ENCODE peak calls at places on chromosomes 11 and 22, in seven cellular contexts. One of them, this sample, is unnamed.
A peak's percentile ranks its signal among the peaks of the same experiment; 100 is the strongest.

GRCh38 chr22:41699264-41700104 is at the start of gene MEI1:
- DNase-seq in mesendoderm: peak; percentile 44
- DNase-seq in IMR-90: peak; percentile 56
- DNase-seq in trophoblast cell: peak; percentile 96
- DNase-seq in mesenchymal stem cell: no peak
- DNase-seq in H1: peak; percentile 75
- DNase-seq in neuronal stem cell: no peak
- DNase-seq in this sample: peak; percentile 85

GRCh38 chr11:3855808-3856491 is 486 bp downstream of the STIM1 start:
- DNase-seq in H1: peak; percentile 63
- DNase-seq in neuronal stem cell: no peak
- DNase-seq in trophoblast cell: peak; percentile 38
- DNase-seq in mesendoderm: peak; percentile 52
- DNase-seq in mesenchymal stem cell: peak; percentile 51
- DNase-seq in IMR-90: no peak
- DNase-seq in this sample: peak; percentile 55

GRCh38 chr22:31556627-31557203 is 60.4 kb downstream of the SFI1 start:
- DNase-seq in neuronal stem cell: peak; percentile 9
- DNase-seq in trophoblast cell: peak; percentile 68
- DNase-seq in H1: no peak
- DNase-seq in mesendoderm: peak; percentile 41
- DNase-seq in mesenchymal stem cell: peak; percentile 52
- DNase-seq in IMR-90: peak; percentile 46
- DNase-seq in this sample: no peak

GRCh38 chr22:45441158-45441557 is 27.7 kb downstream of the RIBC2 start:
- DNase-seq in neuronal stem cell: peak; percentile 39
- DNase-seq in H1: no peak
- DNase-seq in trophoblast cell: peak; percentile 83
- DNase-seq in mesendoderm: peak; percentile 84
- DNase-seq in mesenchymal stem cell: peak; percentile 62
- DNase-seq in IMR-90: peak; percentile 68
- DNase-seq in this sample: peak; percentile 70

GRCh38 chr11:134037093-134037908 is 31.6 kb upstream of the JAM3 start:
- DNase-seq in neuronal stem cell: no peak
- DNase-seq in H1: peak; percentile 83
- DNase-seq in mesendoderm: peak; percentile 88
- DNase-seq in IMR-90: peak; percentile 59
- DNase-seq in mesenchymal stem cell: peak; percentile 84
- DNase-seq in trophoblast cell: peak; percentile 65
- DNase-seq in this sample: peak; percentile 79

GRCh38 chr11:102117472-102118113 is 7.3 kb downstream of the YAP1 start:
- DNase-seq in H1: peak; percentile 6
- DNase-seq in neuronal stem cell: no peak
- DNase-seq in IMR-90: peak; percentile 48
- DNase-seq in mesendoderm: no peak
- DNase-seq in trophoblast cell: no peak
- DNase-seq in mesenchymal stem cell: peak; percentile 49
- DNase-seq in this sample: no peak

GRCh38 chr22:45584621-45585436 is 82.1 kb downstream of the FBLN1 start:
- DNase-seq in trophoblast cell: no peak
- DNase-seq in IMR-90: peak; percentile 21
- DNase-seq in H1: no peak
- DNase-seq in neuronal stem cell: no peak
- DNase-seq in mesendoderm: no peak
- DNase-seq in mesenchymal stem cell: no peak
- DNase-seq in this sample: no peak

GRCh38 chr22:44394246-44395115 is 81.7 kb upstream of the SHISAL1 start:
- DNase-seq in IMR-90: no peak
- DNase-seq in mesendoderm: no peak
- DNase-seq in H1: peak; percentile 37
- DNase-seq in mesenchymal stem cell: no peak
- DNase-seq in neuronal stem cell: no peak
- DNase-seq in trophoblast cell: no peak
- DNase-seq in this sample: peak; percentile 15

GRCh38 chr11:37858398-37858797 is 1260.4 kb upstream of the RAG2 start:
- DNase-seq in mesendoderm: no peak
- DNase-seq in IMR-90: no peak
- DNase-seq in neuronal stem cell: no peak
- DNase-seq in mesenchymal stem cell: no peak
- DNase-seq in H1: no peak
- DNase-seq in trophoblast cell: no peak
- DNase-seq in this sample: no peak

GRCh38 chr11:76680517-76681425 is 10.2 kb upstream of the LRRC32 start:
- DNase-seq in H1: peak; percentile 89
- DNase-seq in neuronal stem cell: peak; percentile 76
- DNase-seq in mesenchymal stem cell: peak; percentile 77
- DNase-seq in trophoblast cell: peak; percentile 81
- DNase-seq in IMR-90: peak; percentile 66
- DNase-seq in mesendoderm: peak; percentile 84
- DNase-seq in this sample: peak; percentile 88

GRCh38 chr22:46908641-46909107 is 146.2 kb downstream of the TBC1D22A start:
- DNase-seq in IMR-90: no peak
- DNase-seq in mesendoderm: peak; percentile 27
- DNase-seq in trophoblast cell: no peak
- DNase-seq in H1: peak; percentile 45
- DNase-seq in mesenchymal stem cell: no peak
- DNase-seq in neuronal stem cell: no peak
- DNase-seq in this sample: no peak

GRCh38 chr22:40002935-40003715 is 8.4 kb downstream of the FAM83F start:
- DNase-seq in H1: no peak
- DNase-seq in mesendoderm: no peak
- DNase-seq in trophoblast cell: no peak
- DNase-seq in mesenchymal stem cell: no peak
- DNase-seq in neuronal stem cell: no peak
- DNase-seq in IMR-90: no peak
- DNase-seq in this sample: no peak

GRCh38 chr11:64777449-64778222 is 706 bp downstream of the SF1 start:
- DNase-seq in trophoblast cell: peak; percentile 88
- DNase-seq in H1: peak; percentile 80
- DNase-seq in neuronal stem cell: peak; percentile 80
- DNase-seq in mesenchymal stem cell: peak; percentile 84
- DNase-seq in mesendoderm: peak; percentile 84
- DNase-seq in IMR-90: peak; percentile 75
- DNase-seq in this sample: peak; percentile 72

GRCh38 chr11:111512296-111513239 is at the start of gene BTG4:
- DNase-seq in H1: peak; percentile 65
- DNase-seq in mesendoderm: peak; percentile 67
- DNase-seq in neuronal stem cell: no peak
- DNase-seq in mesenchymal stem cell: peak; percentile 51
- DNase-seq in trophoblast cell: peak; percentile 77
- DNase-seq in IMR-90: no peak
- DNase-seq in this sample: peak; percentile 56

GRCh38 chr11:130314184-130314748 is 451 bp downstream of the ZBTB44 start:
- DNase-seq in neuronal stem cell: no peak
- DNase-seq in trophoblast cell: peak; percentile 77
- DNase-seq in mesendoderm: no peak
- DNase-seq in mesenchymal stem cell: no peak
- DNase-seq in H1: peak; percentile 73
- DNase-seq in IMR-90: peak; percentile 1
- DNase-seq in this sample: peak; percentile 63

GRCh38 chr11:81331611-81332205 is 1402.0 kb downstream of the FAM181B start:
- DNase-seq in mesenchymal stem cell: no peak
- DNase-seq in IMR-90: no peak
- DNase-seq in mesendoderm: no peak
- DNase-seq in H1: no peak
- DNase-seq in neuronal stem cell: no peak
- DNase-seq in trophoblast cell: no peak
- DNase-seq in this sample: no peak

GRCh38 chr11:68033708-68034045 is 3.2 kb downstream of the NDUFS8 start:
- DNase-seq in trophoblast cell: no peak
- DNase-seq in H1: no peak
- DNase-seq in mesenchymal stem cell: no peak
- DNase-seq in IMR-90: no peak
- DNase-seq in neuronal stem cell: no peak
- DNase-seq in mesendoderm: no peak
- DNase-seq in this sample: no peak

GRCh38 chr22:47090591-47091240 is 328.3 kb downstream of the TBC1D22A start:
- DNase-seq in trophoblast cell: peak; percentile 19
- DNase-seq in mesendoderm: peak; percentile 88
- DNase-seq in IMR-90: peak; percentile 60
- DNase-seq in neuronal stem cell: peak; percentile 14
- DNase-seq in H1: peak; percentile 62
- DNase-seq in mesenchymal stem cell: peak; percentile 69
- DNase-seq in this sample: peak; percentile 72

GRCh38 chr11:129695543-129696308 is 119.9 kb upstream of the TMEM45B start:
- DNase-seq in trophoblast cell: peak; percentile 72
- DNase-seq in neuronal stem cell: peak; percentile 60
- DNase-seq in mesenchymal stem cell: peak; percentile 43
- DNase-seq in mesendoderm: peak; percentile 83
- DNase-seq in IMR-90: peak; percentile 13
- DNase-seq in H1: peak; percentile 91
- DNase-seq in this sample: peak; percentile 90

GRCh38 chr11:33475999-33476398 is 218.8 kb downstream of the HIPK3 start:
- DNase-seq in trophoblast cell: no peak
- DNase-seq in H1: no peak
- DNase-seq in mesenchymal stem cell: peak; percentile 32
- DNase-seq in neuronal stem cell: no peak
- DNase-seq in IMR-90: peak; percentile 57
- DNase-seq in mesendoderm: no peak
- DNase-seq in this sample: no peak

GRCh38 chr22:17678817-17679385 is 40.3 kb downstream of the BCL2L13 start:
- DNase-seq in neuronal stem cell: no peak
- DNase-seq in IMR-90: no peak
- DNase-seq in trophoblast cell: peak; percentile 83
- DNase-seq in mesendoderm: peak; percentile 90
- DNase-seq in H1: no peak
- DNase-seq in mesenchymal stem cell: no peak
- DNase-seq in this sample: no peak

GRCh38 chr11:128190312-128190711 is 397.0 kb downstream of the ETS1 start:
- DNase-seq in trophoblast cell: no peak
- DNase-seq in mesenchymal stem cell: no peak
- DNase-seq in IMR-90: no peak
- DNase-seq in mesendoderm: no peak
- DNase-seq in H1: no peak
- DNase-seq in neuronal stem cell: no peak
- DNase-seq in this sample: no peak

DNA sequence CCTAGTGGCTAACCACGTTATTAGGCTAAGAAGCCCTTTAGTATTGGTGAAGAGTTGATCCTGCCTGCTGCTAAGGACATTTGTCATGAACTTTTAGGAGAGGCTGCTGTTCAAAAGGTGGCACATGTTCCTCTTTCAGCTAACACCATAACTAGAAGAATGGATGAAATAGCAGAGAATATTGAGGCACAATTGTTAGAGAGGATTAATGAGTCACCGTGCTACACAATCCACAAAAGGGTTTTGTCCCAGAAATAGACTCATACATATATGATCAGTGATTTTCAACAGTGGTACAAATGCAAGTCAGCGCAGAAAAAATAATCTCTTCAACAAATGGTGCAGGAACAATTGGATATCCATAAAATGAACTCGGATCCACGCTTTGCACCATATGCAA is 7.0 kb upstream of the MSANTD2 start:
- DNase-seq in mesendoderm: no peak
- DNase-seq in trophoblast cell: no peak
- DNase-seq in mesenchymal stem cell: no peak
- DNase-seq in IMR-90: no peak
- DNase-seq in H1: no peak
- DNase-seq in neuronal stem cell: no peak
- DNase-seq in this sample: no peak
- H3K4ac ChIP-seq in mesendoderm: no peak overlapping the region
- H3K4ac ChIP-seq in trophoblast cell: no peak overlapping the region
- H3K4ac ChIP-seq in mesenchymal stem cell: no peak overlapping the region
- H3K4ac ChIP-seq in IMR-90: no peak overlapping the region
- H3K4ac ChIP-seq in H1: no peak overlapping the region
- H3K4ac ChIP-seq in neuronal stem cell: no peak overlapping the region
- H3K4ac ChIP-seq in this sample: no peak overlapping the region

GRCh38 chr11:1371836-1372465 is 17.8 kb upstream of the BRSK2 start:
- DNase-seq in neuronal stem cell: no peak
- DNase-seq in IMR-90: no peak
- DNase-seq in trophoblast cell: no peak
- DNase-seq in mesendoderm: no peak
- DNase-seq in H1: no peak
- DNase-seq in mesenchymal stem cell: no peak
- DNase-seq in this sample: no peak

GRCh38 chr11:1372660-1373059 is 17.1 kb upstream of the BRSK2 start:
- DNase-seq in IMR-90: no peak
- DNase-seq in neuronal stem cell: no peak
- DNase-seq in H1: no peak
- DNase-seq in mesenchymal stem cell: no peak
- DNase-seq in mesendoderm: no peak
- DNase-seq in trophoblast cell: no peak
- DNase-seq in this sample: no peak

GRCh38 chr11:1375161-1375954 is 14.4 kb upstream of the BRSK2 start:
- DNase-seq in mesendoderm: no peak
- DNase-seq in neuronal stem cell: no peak
- DNase-seq in mesenchymal stem cell: no peak
- DNase-seq in IMR-90: no peak
- DNase-seq in H1: no peak
- DNase-seq in trophoblast cell: no peak
- DNase-seq in this sample: no peak

GRCh38 chr11:1375955-1376258 is 13.8 kb upstream of the BRSK2 start:
- DNase-seq in trophoblast cell: no peak
- DNase-seq in mesenchymal stem cell: no peak
- DNase-seq in neuronal stem cell: no peak
- DNase-seq in mesendoderm: no peak
- DNase-seq in H1: no peak
- DNase-seq in IMR-90: no peak
- DNase-seq in this sample: no peak

GRCh38 chr11:1373536-1374214 is 16.1 kb upstream of the BRSK2 start:
- DNase-seq in mesenchymal stem cell: no peak
- DNase-seq in neuronal stem cell: no peak
- DNase-seq in H1: no peak
- DNase-seq in trophoblast cell: no peak
- DNase-seq in IMR-90: peak; percentile 32
- DNase-seq in mesendoderm: no peak
- DNase-seq in this sample: no peak
- H3K4ac ChIP-seq in mesenchymal stem cell: no peak overlapping the region
- H3K4ac ChIP-seq in neuronal stem cell: no peak overlapping the region
- H3K4ac ChIP-seq in H1: no peak overlapping the region
- H3K4ac ChIP-seq in trophoblast cell: no peak overlapping the region
- H3K4ac ChIP-seq in IMR-90: peak overlapping the region; percentile 81
- H3K4ac ChIP-seq in mesendoderm: no peak overlapping the region
- H3K4ac ChIP-seq in this sample: no peak overlapping the region

GRCh38 chr11:94676769-94677168 is 91.4 kb upstream of the AMOTL1 start:
- DNase-seq in mesendoderm: no peak
- DNase-seq in trophoblast cell: no peak
- DNase-seq in H1: no peak
- DNase-seq in IMR-90: no peak
- DNase-seq in mesenchymal stem cell: no peak
- DNase-seq in neuronal stem cell: no peak
- DNase-seq in this sample: no peak
- H3K4ac ChIP-seq in mesendoderm: no peak overlapping the region
- H3K4ac ChIP-seq in trophoblast cell: no peak overlapping the region
- H3K4ac ChIP-seq in H1: no peak overlapping the region
- H3K4ac ChIP-seq in IMR-90: no peak overlapping the region
- H3K4ac ChIP-seq in mesenchymal stem cell: no peak overlapping the region
- H3K4ac ChIP-seq in neuronal stem cell: no peak overlapping the region
- H3K4ac ChIP-seq in this sample: no peak overlapping the region

DNA sequence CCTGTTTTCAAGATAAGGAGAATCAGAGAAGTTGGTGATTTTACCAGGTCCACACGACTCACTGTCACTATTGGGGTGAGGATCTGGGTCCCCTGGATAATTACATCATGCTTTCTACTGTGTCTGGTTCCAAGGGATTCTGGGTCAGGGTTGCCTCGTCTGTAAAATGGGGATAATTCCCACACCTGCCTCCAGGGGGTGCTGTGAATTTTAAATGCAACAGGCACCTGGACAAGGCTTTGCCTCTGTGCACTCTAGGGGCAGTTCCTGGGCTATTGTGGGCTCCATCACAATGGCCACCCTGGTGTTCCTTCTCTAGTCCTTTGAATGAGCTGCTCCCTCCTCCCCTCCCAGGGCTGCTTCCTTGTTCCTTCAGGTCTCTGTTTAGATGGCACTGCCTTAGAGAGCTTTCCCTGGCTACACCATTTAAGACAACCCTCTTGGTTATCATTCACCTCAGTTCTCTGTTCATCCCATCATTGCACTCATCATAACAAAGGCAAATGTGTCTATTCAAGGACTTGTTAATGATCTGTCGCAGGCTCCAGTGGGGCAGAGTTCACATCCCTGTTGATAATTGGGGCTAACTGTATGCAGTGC is 178.6 kb downstream of the MIAT start:
- DNase-seq in neuronal stem cell: peak; percentile 84
- DNase-seq in trophoblast cell: peak; percentile 43
- DNase-seq in H1: peak; percentile 94
- DNase-seq in mesendoderm: peak; percentile 84
- DNase-seq in IMR-90: peak; percentile 23
- DNase-seq in mesenchymal stem cell: peak; percentile 34
- DNase-seq in this sample: peak; percentile 84
- H3K4ac ChIP-seq in neuronal stem cell: no peak overlapping the region
- H3K4ac ChIP-seq in trophoblast cell: no peak overlapping the region
- H3K4ac ChIP-seq in H1: no peak overlapping the region
- H3K4ac ChIP-seq in mesendoderm: no peak overlapping the region
- H3K4ac ChIP-seq in IMR-90: no peak overlapping the region
- H3K4ac ChIP-seq in mesenchymal stem cell: no peak overlapping the region
- H3K4ac ChIP-seq in this sample: no peak overlapping the region

This sample was measured in H9.